ENCODE peak calls at places on chromosomes 7 and 10, in six cellular contexts. V is Ammon's horn, Z is DMS79 treated with DMSO at 0.1 percent for 48 hours, A is NCI-H2029, Y is COLO829, Q is D341Med. E is an unnamed sample.

GRCh38 chr10:4240641-4241197 is 455.7 kb upstream of the KLF6 start:
- DNase-seq in Y (no peak), A (no peak), Q (no peak), Z (no peak), V (no peak), E (no peak)

GRCh38 chr10:80408198-80409085 is at the start of gene PRXL2A:
- DNase-seq in Y (peak; percentile 59), Z (peak; percentile 58), V (peak; percentile 88), Q (peak; percentile 92), A (peak; percentile 60), E (peak; percentile 49)

GRCh38 chr10:30491204-30491603 is 57.2 kb downstream of the MAP3K8 start:
- DNase-seq in V (no peak), Z (no peak), Q (no peak), A (no peak), Y (no peak), E (no peak)

GRCh38 chr10:88899886-88900285 is 19.8 kb downstream of the STAMBPL1 start:
- DNase-seq in A (no peak), V (no peak), Z (no peak), Q (no peak), Y (no peak), E (no peak)

GRCh38 chr7:12549106-12549505 is 21.4 kb upstream of the SCIN start:
- DNase-seq in Y (no peak), A (no peak), Z (no peak), V (no peak), Q (no peak), E (no peak)

GRCh38 chr10:114043532-114044250 is at the start of gene ADRB1:
- DNase-seq in Q (peak; percentile 64), A (peak; percentile 40), Z (no peak), V (peak; percentile 93), Y (no peak), E (peak; percentile 67)

GRCh38 chr10:122204691-122205489 is 66.2 kb upstream of the BTBD16 start:
- DNase-seq in A (no peak), Q (no peak), Y (no peak), V (no peak), Z (no peak), E (no peak)

GRCh38 chr7:80806653-80807052 is 112.2 kb downstream of the SEMA3C start:
- DNase-seq in V (no peak), Y (no peak), Z (no peak), Q (no peak), A (no peak), E (no peak)

GRCh38 chr7:94043299-94043698 is 39.1 kb upstream of the BET1 start:
- DNase-seq in V (no peak), Z (no peak), Y (no peak), A (no peak), Q (no peak), E (no peak)

GRCh38 chr7:8290645-8291308 is 28.8 kb upstream of the ICA1 start:
- DNase-seq in V (no peak), Q (no peak), Y (no peak), Z (no peak), A (peak; percentile 96), E (peak; percentile 100)

GRCh38 chr7:107046511-107047259 is 2.2 kb downstream of the PRKAR2B start:
- DNase-seq in Q (no peak), V (no peak), Y (no peak), A (no peak), Z (no peak), E (no peak)

GRCh38 chr10:22631646-22632278 is 82.6 kb downstream of the PIP4K2A start:
- DNase-seq in Q (no peak), Z (no peak), Y (peak; percentile 50), V (peak; percentile 93), A (no peak), E (no peak)

GRCh38 chr7:159049266-159050025 is 95.2 kb downstream of the VIPR2 start:
- DNase-seq in A (no peak), V (no peak), Z (no peak), Q (no peak), Y (no peak), E (no peak)

GRCh38 chr7:44761207-44762161 is 12.8 kb downstream of the ZMIZ2 start:
- DNase-seq in A (no peak), V (no peak), Z (no peak), Y (no peak), Q (no peak), E (no peak)

GRCh38 chr7:52689912-52690311 is 345.5 kb upstream of the POM121L12 start:
- DNase-seq in Z (no peak), V (no peak), A (no peak), Y (no peak), Q (no peak), E (no peak)

GRCh38 chr7:70189261-70189660 is 591.0 kb downstream of the AUTS2 start:
- DNase-seq in V (no peak), Z (no peak), Y (no peak), A (no peak), Q (no peak), E (no peak)

GRCh38 chr7:98174334-98175259 is 36.6 kb upstream of the BHLHA15 start:
- DNase-seq in Z (no peak), Y (no peak), A (peak; percentile 86), V (peak; percentile 60), Q (no peak), E (peak; percentile 5)

GRCh38 chr7:139618482-139619366 is 95.2 kb downstream of the CLEC2L start:
- DNase-seq in V (peak; percentile 39), A (no peak), Z (peak; percentile 2), Y (peak; percentile 71), Q (peak; percentile 59), E (peak; percentile 34)

GRCh38 chr10:106508920-106509319 is 655.6 kb downstream of the SORCS1 start:
- DNase-seq in Y (no peak), V (no peak), Z (no peak), Q (no peak), A (no peak), E (no peak)

GRCh38 chr10:67978749-67979148 is 94.3 kb downstream of the SIRT1 start:
- DNase-seq in A (no peak), Y (no peak), Z (no peak), V (no peak), Q (no peak), E (no peak)

GRCh38 chr10:35194906-35195305 is 68.3 kb downstream of the CREM start:
- DNase-seq in Z (no peak), Y (no peak), A (peak; percentile 3), V (no peak), Q (no peak), E (no peak)

GRCh38 chr7:131895541-131896173 is 339.2 kb upstream of the PODXL start:
- DNase-seq in Y (peak; percentile 87), A (no peak), Q (no peak), V (no peak), Z (no peak), E (peak; percentile 54)

GRCh38 chr10:72784551-72785421 is 92.8 kb downstream of the MCU start:
- DNase-seq in Y (no peak), V (peak; percentile 70), Q (no peak), Z (peak; percentile 1), A (no peak), E (no peak)

GRCh38 chr7:102395620-102395957 is 574 bp upstream of the PRKRIP1 start:
- DNase-seq in Z (no peak), V (no peak), Y (no peak), A (no peak), Q (peak; percentile 34), E (no peak)

GRCh38 chr10:69123306-69123746 is 652 bp upstream of the VPS26A start:
- DNase-seq in Z (peak; percentile 46), Y (peak; percentile 12), Q (peak; percentile 56), A (peak; percentile 6), V (no peak), E (peak; percentile 32)

GRCh38 chr7:77627307-77627671 is 69.0 kb upstream of the RSBN1L start:
- DNase-seq in Z (peak; percentile 4), Q (no peak), Y (peak; percentile 25), V (no peak), A (no peak), E (no peak)

GRCh38 chr10:74190494-74190893 is 39.5 kb downstream of the ADK start:
- DNase-seq in V (no peak), A (no peak), Z (no peak), Y (no peak), Q (no peak), E (no peak)

GRCh38 chr10:30185916-30186315 is 126.5 kb upstream of the JCAD start:
- DNase-seq in V (no peak), Y (no peak), Z (no peak), Q (no peak), A (no peak), E (no peak)

GRCh38 chr10:13365168-13365687 is 17.1 kb upstream of the SEPHS1 start:
- DNase-seq in Q (no peak), Z (no peak), V (no peak), A (no peak), Y (no peak), E (no peak)

GRCh38 chr10:15439381-15439837 is 68.3 kb upstream of the FAM171A1 start:
- DNase-seq in Z (no peak), Y (no peak), V (peak; percentile 24), Q (peak; percentile 53), A (no peak), E (no peak)

GRCh38 chr10:72370201-72370722 is 15.5 kb upstream of the DNAJB12 start:
- DNase-seq in Y (no peak), V (no peak), Q (no peak), A (no peak), Z (no peak), E (no peak)

E was measured in NCI-H2081.